ENCODE peak calls at places on chromosomes 11 and 22, in six cellular contexts. U, B, Z, M, W and S are unnamed samples.

GRCh38 chr11:4522339-4522738 is 22.7 kb upstream of the OR52M1 start:
- DNase-seq in W (no peak), M (no peak), U (no peak), Z (no peak), B (no peak), S (no peak)

GRCh38 chr11:35786188-35786587 is 123.6 kb downstream of the TRIM44 start:
- DNase-seq in W (no peak), M (no peak), B (no peak), U (no peak), Z (no peak), S (no peak)

GRCh38 chr22:19120829-19121630 is 1.2 kb downstream of the DGCR2 start:
- DNase-seq in B (peak; percentile 63), U (no peak), Z (no peak), W (peak; percentile 79), M (no peak), S (no peak)

GRCh38 chr11:12118940-12119339 is 8.6 kb downstream of the MICAL2 start:
- DNase-seq in B (no peak), W (no peak), M (no peak), Z (no peak), U (no peak), S (no peak)

GRCh38 chr22:31230871-31231621 is 18.9 kb downstream of the LIMK2 start:
- DNase-seq in Z (no peak), W (peak; percentile 24), B (peak; percentile 83), U (no peak), M (no peak), S (no peak)

GRCh38 chr11:133908827-133909226 is 47.9 kb downstream of the IGSF9B start:
- DNase-seq in B (no peak), Z (no peak), W (no peak), M (no peak), U (no peak), S (no peak)

GRCh38 chr11:77710358-77710757 is 72.8 kb upstream of the CLNS1A start:
- DNase-seq in Z (no peak), B (peak; percentile 36), W (no peak), U (no peak), M (no peak), S (no peak)

GRCh38 chr11:27717801-27718229 is 17.6 kb upstream of the BDNF start:
- DNase-seq in Z (no peak), W (no peak), M (no peak), B (no peak), U (no peak), S (no peak)

GRCh38 chr11:60910711-60911366 is 3.1 kb upstream of the TMEM109 start:
- DNase-seq in M (no peak), W (no peak), U (no peak), Z (no peak), B (no peak), S (no peak)

GRCh38 chr11:128520886-128521696 is 66.3 kb downstream of the ETS1 start:
- DNase-seq in Z (no peak), B (no peak), W (no peak), M (no peak), U (no peak), S (no peak)

GRCh38 chr11:33778682-33779081 is 4.4 kb upstream of the FBXO3 start:
- DNase-seq in M (no peak), Z (no peak), U (no peak), B (no peak), W (no peak), S (no peak)

GRCh38 chr22:37496651-37497599 is 10.7 kb upstream of the MFNG start:
- DNase-seq in W (no peak), B (no peak), M (no peak), U (no peak), Z (no peak), S (no peak)

GRCh38 chr11:19953342-19953741 is 206.9 kb downstream of the DBX1 start:
- DNase-seq in Z (peak; percentile 79), W (no peak), M (no peak), U (no peak), B (peak; percentile 30), S (no peak)

GRCh38 chr11:128497057-128497957 is 90.1 kb downstream of the ETS1 start:
- DNase-seq in Z (no peak), W (no peak), M (peak; percentile 87), B (no peak), U (no peak), S (no peak)

GRCh38 chr11:117696489-117696888 is 100.5 kb downstream of the DSCAML1 start:
- DNase-seq in U (no peak), B (no peak), W (no peak), M (no peak), Z (no peak), S (no peak)

GRCh38 chr22:30183861-30184278 is 62.7 kb downstream of the LIF start:
- DNase-seq in Z (no peak), W (peak; percentile 30), M (no peak), U (no peak), B (no peak), S (no peak)

GRCh38 chr11:11972942-11973341 is 35.5 kb downstream of the DKK3 start:
- DNase-seq in U (no peak), Z (no peak), B (no peak), W (no peak), M (no peak), S (no peak)

GRCh38 chr11:13667245-13667644 is 1.2 kb upstream of the FAR1 start:
- DNase-seq in Z (no peak), W (no peak), U (no peak), M (no peak), B (no peak), S (no peak)

GRCh38 chr22:27780161-27780575 is 21.4 kb downstream of the MN1 start:
- DNase-seq in Z (no peak), U (no peak), M (no peak), W (no peak), B (no peak), S (no peak)

GRCh38 chr11:19345519-19345847 is 104.7 kb upstream of the E2F8 start:
- DNase-seq in Z (no peak), U (peak; percentile 51), M (no peak), W (no peak), B (no peak), S (peak; percentile 56)

GRCh38 chr11:132493786-132494185 is 1038.5 kb downstream of the OPCML start:
- DNase-seq in W (no peak), Z (no peak), U (no peak), B (no peak), M (no peak), S (no peak)

GRCh38 chr11:62919898-62920640 is 1.1 kb downstream of the CHRM1 start:
- DNase-seq in M (no peak), W (peak; percentile 48), B (no peak), U (no peak), Z (no peak), S (no peak)

GRCh38 chr11:128525411-128526243 is 61.7 kb downstream of the ETS1 start:
- DNase-seq in W (no peak), B (no peak), Z (no peak), M (no peak), U (no peak), S (no peak)

GRCh38 chr22:36838119-36839030 is 21.5 kb upstream of the PVALB start:
- DNase-seq in Z (no peak), B (no peak), U (no peak), W (no peak), M (no peak), S (no peak)

GRCh38 chr11:16248248-16248647 is 108.1 kb downstream of the SOX6 start:
- DNase-seq in Z (no peak), M (no peak), W (no peak), B (no peak), U (no peak), S (no peak)

GRCh38 chr11:16252373-16252772 is 104.0 kb downstream of the SOX6 start:
- DNase-seq in U (no peak), W (no peak), Z (no peak), M (no peak), B (peak; percentile 12), S (no peak)
- TF ChIP-seq TAF1 in U (no peak), W (no peak), Z (no peak), M (no peak), B (no peak), S (no peak)

GRCh38 chr11:90542092-90542491 is 319.2 kb upstream of the CHORDC1 start:
- DNase-seq in U (no peak), W (no peak), Z (no peak), B (no peak), M (no peak), S (no peak)
- TF ChIP-seq POLR2AphosphoS5 in U (no peak), W (no peak), Z (no peak), B (no peak), M (no peak), S (no peak)

GRCh38 chr11:69078930-69079607 is 30.3 kb downstream of the TPCN2 start:
- DNase-seq in Z (no peak), U (no peak), M (no peak), B (no peak), W (no peak), S (no peak)

GRCh38 chr11:69078508-69078907 is 29.8 kb downstream of the TPCN2 start:
- DNase-seq in W (no peak), M (no peak), B (no peak), Z (no peak), U (no peak), S (no peak)

GRCh38 chr11:69081180-69081579 is 32.4 kb downstream of the TPCN2 start:
- DNase-seq in M (no peak), Z (no peak), U (no peak), B (no peak), W (no peak), S (no peak)

GRCh38 chr11:69079891-69080290 is 31.2 kb downstream of the TPCN2 start:
- DNase-seq in Z (no peak), M (no peak), U (no peak), B (no peak), W (no peak), S (no peak)

GRCh38 chr11:69080361-69080973 is 31.7 kb downstream of the TPCN2 start:
- DNase-seq in Z (no peak), U (no peak), B (no peak), W (no peak), M (no peak), S (no peak)
- TF ChIP-seq POLR2A in Z (no peak), U (no peak), B (no peak), W (no peak), M (no peak), S (no peak)

GRCh38 chr11:115617767-115618166 is 113.6 kb upstream of the CADM1 start:
- DNase-seq in W (no peak), U (no peak), B (no peak), M (no peak), Z (no peak), S (no peak)

GRCh38 chr11:115618428-115618827 is 114.2 kb upstream of the CADM1 start:
- DNase-seq in U (no peak), B (no peak), M (no peak), W (no peak), Z (no peak), S (no peak)

GRCh38 chr11:115613004-115613403 is 108.8 kb upstream of the CADM1 start:
- DNase-seq in U (no peak), W (no peak), B (no peak), M (no peak), Z (no peak), S (no peak)

GRCh38 chr11:115613986-115614625 is 109.9 kb upstream of the CADM1 start:
- DNase-seq in M (no peak), W (no peak), Z (no peak), U (no peak), B (peak; percentile 12), S (no peak)

DNA sequence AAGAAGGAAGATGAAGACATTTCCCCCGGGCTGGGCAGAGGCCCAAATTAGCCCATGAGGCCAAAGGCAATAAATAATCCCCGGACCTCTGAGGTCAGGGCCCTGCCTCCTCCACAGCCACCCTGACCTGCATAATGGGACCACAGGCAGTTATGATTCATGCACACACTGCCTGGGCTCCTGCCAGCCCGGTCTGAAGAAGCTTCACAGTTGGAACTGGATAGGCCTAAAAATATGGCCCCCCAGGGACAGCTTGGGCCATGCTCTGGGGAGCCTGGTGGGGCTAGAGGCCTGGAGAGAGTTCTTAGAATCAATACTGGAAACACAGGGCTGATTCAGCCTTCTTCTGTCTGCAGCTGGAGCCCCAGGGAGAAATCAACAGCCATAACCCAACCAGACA is 112.7 kb upstream of the CADM1 start:
- DNase-seq in U (no peak), Z (no peak), W (no peak), M (no peak), B (no peak), S (no peak)
- TF ChIP-seq TAF1 in U (no peak), Z (no peak), W (no peak), M (no peak), B (no peak), S (no peak)